ENCODE peak calls at places on chromosome 19, in five cellular contexts. X is fibroblast of lung, J is PC-3, E is H1, Y is IMR-90. C is an unnamed sample. For H3K9me3, the result is how much of the 10 kb centered on the place peaks cover.

GRCh38 chr19:12195501-12195860 is 32.6 kb downstream of the ZNF136 start:
- DNase-seq in J (no peak), Y (no peak), E (no peak), X (no peak), C (no peak)

GRCh38 chr19:35403116-35403760 is 32.4 kb downstream of the GPR42 start:
- DNase-seq in X (peak), Y (no peak), E (no peak), J (no peak), C (no peak)

GRCh38 chr19:38849746-38850230 is at the start of gene HNRNPL:
- DNase-seq in E (no peak), J (no peak), Y (no peak), X (no peak), C (no peak)

GRCh38 chr19:41411682-41412265 is 14.2 kb downstream of the BCKDHA start:
- DNase-seq in X (no peak), E (no peak), J (no peak), Y (no peak), C (no peak)

GRCh38 chr19:48203227-48203793 is 32.8 kb downstream of the ZSWIM9 start:
- DNase-seq in X (no peak), Y (no peak), J (no peak), E (no peak), C (no peak)

GRCh38 chr19:49543032-49543431 is 15.2 kb downstream of the RCN3 start:
- DNase-seq in Y (no peak), X (no peak), E (no peak), J (no peak), C (no peak)

GRCh38 chr19:7992575-7992974 is 12.9 kb downstream of the ELAVL1 start:
- DNase-seq in Y (no peak), E (no peak), X (no peak), J (peak), C (no peak)

GRCh38 chr19:18294467-18294864 is 13.0 kb upstream of the JUND start:
- DNase-seq in Y (no peak), J (peak), X (no peak), E (no peak), C (no peak)

GRCh38 chr19:10747674-10748073 is 29.8 kb downstream of the DNM2 start:
- DNase-seq in J (no peak), Y (no peak), X (no peak), E (no peak), C (no peak)

GRCh38 chr19:14378890-14379289 is 2.4 kb upstream of the ADGRE5 start:
- DNase-seq in E (no peak), X (no peak), Y (no peak), J (no peak), C (no peak)

GRCh38 chr19:14383556-14383897 is 2.3 kb downstream of the ADGRE5 start:
- DNase-seq in E (no peak), Y (peak), X (peak), J (peak), C (no peak)

GRCh38 chr19:14383898-14384669 is 2.8 kb downstream of the ADGRE5 start:
- DNase-seq in E (no peak), X (peak), Y (peak), J (peak), C (peak)

GRCh38 chr19:14385492-14385891 is 4.2 kb downstream of the ADGRE5 start:
- DNase-seq in Y (no peak), J (no peak), X (no peak), E (no peak), C (no peak)

GRCh38 chr19:14381689-14382474 is 638 bp downstream of the ADGRE5 start:
- DNase-seq in X (peak), E (no peak), J (peak), Y (peak), C (no peak)
- TF ChIP-seq CTCF in X (no peak), E (no peak), J (no peak), Y (no peak), C (no peak)

GRCh38 chr19:58262922-58263296 is 15.8 kb upstream of the ZNF8 start:
- DNase-seq in E (no peak), J (no peak), X (no peak), Y (no peak), C (no peak)

GRCh38 chr19:58261600-58261967 is 17.2 kb upstream of the ZNF8 start:
- DNase-seq in E (no peak), Y (no peak), X (peak), J (no peak), C (no peak)

GRCh38 chr19:58265100-58265499 is 13.7 kb upstream of the ZNF8 start:
- DNase-seq in J (no peak), E (no peak), X (no peak), Y (no peak), C (no peak)

DNA sequence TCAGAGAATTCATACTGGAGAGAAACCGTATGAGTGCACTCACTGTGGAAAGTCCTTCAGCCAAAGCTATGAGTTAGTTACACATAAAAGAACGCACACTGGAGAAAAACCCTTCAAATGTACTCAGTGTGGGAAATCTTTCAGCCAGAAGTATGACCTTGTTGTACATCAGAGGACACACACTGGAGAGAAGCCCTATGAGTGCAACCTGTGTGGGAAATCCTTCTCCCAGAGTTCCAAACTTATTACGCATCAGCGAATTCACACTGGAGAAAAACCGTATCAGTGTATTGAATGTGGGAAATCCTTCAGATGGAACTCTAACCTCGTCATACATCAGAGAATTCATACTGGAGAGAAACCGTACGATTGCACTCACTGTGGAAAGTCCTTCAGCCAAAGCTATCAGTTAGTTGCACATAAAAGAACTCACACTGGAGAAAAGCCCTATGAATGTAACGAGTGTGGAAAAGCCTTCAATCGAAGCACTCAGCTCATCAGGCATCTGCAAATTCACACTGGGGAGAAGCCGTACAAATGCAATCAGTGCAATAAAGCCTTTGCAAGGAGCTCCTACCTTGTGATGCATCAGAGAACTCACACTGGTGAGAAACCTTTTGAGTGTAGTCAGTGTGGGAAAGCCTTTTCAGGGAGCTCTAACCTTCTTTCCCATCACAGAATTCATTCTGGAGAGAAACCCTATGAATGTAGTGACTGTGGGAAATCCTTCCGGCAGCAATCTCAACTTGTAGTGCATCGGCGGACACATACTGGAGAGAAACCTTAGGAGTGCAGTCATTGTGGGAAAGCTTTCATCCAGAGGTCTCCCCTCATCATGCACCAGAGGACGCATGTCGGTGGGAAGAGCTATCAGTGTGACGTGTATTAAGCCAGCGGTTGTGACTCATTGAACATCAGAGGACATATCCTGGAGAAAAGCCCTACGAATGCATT is 16.5 kb upstream of the ZNF8 start:
- DNase-seq in J (peak), X (peak), E (no peak), Y (no peak), C (no peak)
- H3K9me3 ChIP-seq in J (half or more), X (under half), E (half or more), Y (half or more), C (half or more)

DNA sequence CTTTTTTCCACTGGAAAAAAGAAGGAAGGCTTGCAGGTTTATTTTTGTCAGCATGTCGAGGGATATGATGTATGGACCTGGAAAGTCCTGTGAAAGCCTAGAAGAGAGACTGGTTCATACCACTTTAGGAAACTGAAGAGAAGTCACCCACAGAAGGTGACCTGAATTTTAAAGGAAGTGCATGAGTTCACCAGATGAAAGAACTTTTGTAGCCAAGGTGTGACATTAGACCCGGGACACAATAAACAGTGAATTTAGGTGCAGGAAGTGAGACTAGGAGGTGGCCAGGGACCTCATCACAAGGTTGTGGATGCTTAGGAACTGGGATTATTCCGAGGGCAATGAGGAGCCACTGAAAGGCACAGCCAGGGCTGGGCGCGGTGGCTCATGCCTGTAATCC is 79.1 kb downstream of the ZNF429 start:
- DNase-seq in X (no peak), Y (no peak), E (no peak), J (no peak), C (no peak)
- H3K9ac ChIP-seq in X (no peak), Y (no peak), E (no peak), J (no peak), C (no peak)

GRCh38 chr19:55985254-55985653 is 1.3 kb upstream of the NLRP5 start:
- DNase-seq in J (no peak), X (no peak), Y (no peak), E (no peak), C (no peak)
- TF ChIP-seq CTCF in J (no peak), X (no peak), Y (no peak), E (no peak), C (no peak)

C was measured in astrocyte.